ENCODE peak calls at places on chromosomes 1 and 21, in seven cellular contexts. G is kidney; N is endothelial cell of umbilical vein; T is NCI-H2029 treated with DMSO at 0.1 percent for 48 hours; Q is GM20000; F is GM12865; M is effector CD4-positive, alpha-beta T cell. L is an unnamed sample.

GRCh38 chr1:43634729-43635128 is 15.2 kb upstream of the KDM4A start:
- DNase-seq in G (peak; percentile 24), N (no peak), T (no peak), Q (no peak), F (no peak), M (no peak), L (no peak)

GRCh38 chr1:57400041-57400440 is 23.8 kb downstream of the DAB1 start:
- DNase-seq in G (no peak), N (no peak), T (no peak), Q (no peak), F (no peak), M (no peak), L (no peak)

GRCh38 chr1:166270476-166271150 is 103.8 kb upstream of the FAM78B start:
- DNase-seq in G (no peak), N (no peak), T (no peak), Q (no peak), F (no peak), M (no peak), L (no peak)

GRCh38 chr1:67980028-67980427 is 70.4 kb downstream of the DIRAS3 start:
- DNase-seq in G (no peak), N (no peak), T (no peak), Q (no peak), F (no peak), M (no peak), L (no peak)

GRCh38 chr1:150322310-150322709 is 977 bp downstream of the PRPF3 start:
- DNase-seq in G (no peak), N (no peak), T (no peak), Q (peak; percentile 15), F (peak; percentile 53), M (no peak), L (no peak)

GRCh38 chr1:62466982-62467532 is 30.2 kb downstream of the USP1 start:
- DNase-seq in G (no peak), N (no peak), T (no peak), Q (no peak), F (no peak), M (no peak), L (no peak)

GRCh38 chr1:47915677-47916353 is 81.4 kb downstream of the TRABD2B start:
- DNase-seq in G (no peak), N (no peak), T (no peak), Q (no peak), F (no peak), M (no peak), L (no peak)

GRCh38 chr21:45839274-45839673 is 142.3 kb upstream of the COL6A1 start:
- DNase-seq in G (no peak), N (no peak), T (no peak), Q (no peak), F (no peak), M (no peak), L (no peak)

GRCh38 chr1:246629030-246629429 is 62.8 kb downstream of the CNST start:
- DNase-seq in G (no peak), N (no peak), T (no peak), Q (peak; percentile 73), F (peak; percentile 89), M (no peak), L (no peak)

GRCh38 chr1:204084247-204084772 is 11.4 kb downstream of the SOX13 start:
- DNase-seq in G (peak; percentile 84), N (no peak), T (peak; percentile 87), Q (no peak), F (no peak), M (no peak), L (no peak)

GRCh38 chr1:181479137-181479745 is 4.1 kb upstream of the CACNA1E start:
- DNase-seq in G (no peak), N (peak; percentile 49), T (peak; percentile 3), Q (peak; percentile 83), F (peak; percentile 82), M (peak; percentile 12), L (no peak)

GRCh38 chr1:167401260-167401873 is 117.0 kb downstream of the CD247 start:
- DNase-seq in G (no peak), N (peak; percentile 61), T (peak; percentile 6), Q (peak; percentile 56), F (peak; percentile 75), M (peak; percentile 21), L (no peak)

GRCh38 chr1:155773221-155773620 is 83.8 kb downstream of the GON4L start:
- DNase-seq in G (no peak), N (no peak), T (no peak), Q (no peak), F (no peak), M (no peak), L (no peak)

GRCh38 chr1:236888903-236889302 is 93.8 kb downstream of the MTR start:
- DNase-seq in G (no peak), N (no peak), T (no peak), Q (no peak), F (no peak), M (no peak), L (no peak)

GRCh38 chr1:54377040-54377691 is 29.0 kb downstream of the SSBP3 start:
- DNase-seq in G (no peak), N (no peak), T (no peak), Q (no peak), F (peak; percentile 62), M (no peak), L (no peak)

GRCh38 chr1:101509370-101509769 is 272.6 kb downstream of the S1PR1 start:
- DNase-seq in G (no peak), N (no peak), T (no peak), Q (no peak), F (no peak), M (no peak), L (no peak)

GRCh38 chr1:41631971-41632370 is 147.5 kb upstream of the EDN2 start:
- DNase-seq in G (no peak), N (no peak), T (no peak), Q (no peak), F (no peak), M (no peak), L (no peak)

GRCh38 chr1:193519922-193520321 is 333.5 kb upstream of the B3GALT2 start:
- DNase-seq in G (no peak), N (no peak), T (no peak), Q (no peak), F (no peak), M (no peak), L (no peak)

GRCh38 chr1:207244409-207244801 is 77.1 kb upstream of the CD55 start:
- DNase-seq in G (no peak), N (peak; percentile 28), T (no peak), Q (no peak), F (no peak), M (no peak), L (no peak)

GRCh38 chr1:53541263-53541625 is 82.0 kb downstream of the DMRTB1 start:
- DNase-seq in G (peak; percentile 55), N (no peak), T (no peak), Q (no peak), F (no peak), M (no peak), L (no peak)

GRCh38 chr1:180167021-180167701 is 12.5 kb downstream of the QSOX1 start:
- DNase-seq in G (no peak), N (peak; percentile 40), T (no peak), Q (no peak), F (no peak), M (no peak), L (no peak)

GRCh38 chr21:35190201-35190701 is 141.1 kb upstream of the RUNX1 start:
- DNase-seq in G (no peak), N (no peak), T (no peak), Q (no peak), F (peak; percentile 9), M (no peak), L (no peak)